ENCODE peak calls at places on chromosomes 12 and 14, in six cellular contexts. D is fibroblast of lung, Y is glutamatergic neuron, K is ovary, M is omental fat pad, V is DND-41. J is an unnamed sample.
A peak's percentile ranks its signal among the peaks of the same experiment; 100 is the strongest.

GRCh38 chr14:56154321-56154720 is 36.1 kb downstream of the PELI2 start:
- DNase-seq in D (no peak), Y (no peak), K (no peak), M (no peak), V (peak; percentile 29), J (no peak)

GRCh38 chr14:32324601-32325000 is 4.5 kb upstream of the AKAP6 start:
- DNase-seq in D (peak; percentile 35), Y (no peak), K (no peak), M (no peak), V (no peak), J (no peak)

GRCh38 chr14:64107438-64107837 is 186.7 kb downstream of the ESR2 start:
- DNase-seq in D (no peak), Y (no peak), K (no peak), M (no peak), V (no peak), J (no peak)

GRCh38 chr12:32906407-32907165 is 10.0 kb upstream of the PKP2 start:
- DNase-seq in D (no peak), Y (no peak), K (no peak), M (no peak), V (no peak), J (peak; percentile 6)

GRCh38 chr12:58803893-58804292 is 116.4 kb downstream of the LRIG3 start:
- DNase-seq in D (peak; percentile 83), Y (no peak), K (no peak), M (no peak), V (no peak), J (no peak)

GRCh38 chr14:97401714-97402113 is 604.5 kb downstream of the VRK1 start:
- DNase-seq in D (no peak), Y (no peak), K (no peak), M (no peak), V (no peak), J (no peak)

GRCh38 chr14:103859416-103860202 is 12.2 kb upstream of the PPP1R13B start:
- DNase-seq in D (no peak), Y (no peak), K (no peak), M (no peak), V (no peak), J (no peak)

GRCh38 chr12:108065061-108065460 is 64.0 kb upstream of the WSCD2 start:
- DNase-seq in D (no peak), Y (no peak), K (no peak), M (no peak), V (no peak), J (no peak)

GRCh38 chr14:68232643-68233055 is 413.1 kb downstream of the RAD51B start:
- DNase-seq in D (peak; percentile 97), Y (no peak), K (no peak), M (no peak), V (no peak), J (peak; percentile 67)

GRCh38 chr12:20883288-20883687 is 72.8 kb downstream of the SLCO1B3 start:
- DNase-seq in D (no peak), Y (no peak), K (no peak), M (no peak), V (no peak), J (no peak)

GRCh38 chr14:94682736-94683135 is 70.5 kb downstream of the SERPINA3 start:
- DNase-seq in D (no peak), Y (no peak), K (no peak), M (no peak), V (no peak), J (no peak)

GRCh38 chr12:110262442-110263388 is 18.3 kb upstream of the ATP2A2 start:
- DNase-seq in D (peak; percentile 70), Y (no peak), K (no peak), M (no peak), V (no peak), J (no peak)

GRCh38 chr12:106042091-106042490 is 96.7 kb downstream of the NUAK1 start:
- DNase-seq in D (peak; percentile 5), Y (no peak), K (no peak), M (no peak), V (no peak), J (no peak)

GRCh38 chr14:61642246-61642982 is 52.9 kb upstream of the HIF1A start:
- DNase-seq in D (peak; percentile 62), Y (no peak), K (no peak), M (no peak), V (no peak), J (no peak)

GRCh38 chr12:56628671-56629458 is 1.3 kb downstream of the BAZ2A start:
- DNase-seq in D (peak; percentile 77), Y (peak; percentile 76), K (peak; percentile 73), M (peak; percentile 62), V (peak; percentile 78), J (peak; percentile 83)

GRCh38 chr14:50342211-50343080 is 30.3 kb downstream of the DMAC2L start:
- DNase-seq in D (peak; percentile 81), Y (peak; percentile 54), K (peak; percentile 71), M (no peak), V (peak; percentile 41), J (peak; percentile 79)

GRCh38 chr12:123131879-123132402 is 18.9 kb downstream of the PITPNM2 start:
- DNase-seq in D (no peak), Y (no peak), K (no peak), M (no peak), V (peak; percentile 81), J (peak; percentile 71)

GRCh38 chr12:56699020-56699661 is 11.1 kb upstream of the PTGES3 start:
- DNase-seq in D (no peak), Y (no peak), K (no peak), M (no peak), V (no peak), J (no peak)

GRCh38 chr14:105126970-105127307 is 41.6 kb downstream of the JAG2 start:
- DNase-seq in D (no peak), Y (no peak), K (no peak), M (no peak), V (no peak), J (no peak)

GRCh38 chr12:6452245-6452731 is 446 bp downstream of the TAPBPL start:
- DNase-seq in D (no peak), Y (no peak), K (peak; percentile 52), M (no peak), V (peak; percentile 40), J (no peak)

GRCh38 chr14:35222324-35222723 is 69.9 kb upstream of the PSMA6 start:
- DNase-seq in D (no peak), Y (no peak), K (no peak), M (no peak), V (no peak), J (no peak)

GRCh38 chr12:122886851-122887816 is 8.8 kb downstream of the VPS37B start:
- DNase-seq in D (no peak), Y (no peak), K (no peak), M (no peak), V (peak; percentile 78), J (peak; percentile 90)

GRCh38 chr14:93788557-93789365 is 476 bp upstream of the PRIMA1 start:
- DNase-seq in D (no peak), Y (peak; percentile 48), K (peak; percentile 68), M (no peak), V (no peak), J (no peak)

GRCh38 chr14:25911831-25912230 is 686.0 kb downstream of the NOVA1 start:
- DNase-seq in D (no peak), Y (no peak), K (no peak), M (no peak), V (no peak), J (no peak)

GRCh38 chr12:96872946-96873345 is 34.1 kb upstream of the NEDD1 start:
- DNase-seq in D (no peak), Y (no peak), K (no peak), M (no peak), V (no peak), J (no peak)

GRCh38 chr12:56257491-56258067 is 605 bp downstream of the ANKRD52 start:
- DNase-seq in D (no peak), Y (peak; percentile 65), K (no peak), M (no peak), V (peak; percentile 39), J (peak; percentile 5)

DNA sequence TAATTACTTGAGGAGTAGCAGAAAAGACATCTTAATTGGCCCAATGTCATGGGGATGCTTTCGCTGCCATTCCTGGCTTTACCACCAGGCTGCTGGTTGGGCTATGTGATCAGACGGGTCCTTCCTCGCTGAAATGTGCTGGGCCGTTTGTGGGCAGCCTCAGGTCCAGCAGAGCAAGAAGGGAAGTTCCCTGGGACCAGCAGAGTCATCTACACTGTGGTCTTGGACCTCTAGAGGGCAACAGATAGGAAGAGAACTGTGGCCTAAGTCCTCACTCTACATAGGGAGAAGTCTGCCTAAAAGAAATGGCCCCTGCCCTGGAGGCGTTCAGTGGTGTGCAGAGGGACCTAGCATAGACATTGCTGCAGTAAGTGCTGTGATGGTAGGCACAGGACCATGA is 10.9 kb downstream of the EVL start:
- DNase-seq in D (peak; percentile 14), Y (no peak), K (no peak), M (no peak), V (peak; percentile 56), J (peak; percentile 77)
- TF ChIP-seq CTCF in D (no peak), Y (peak; percentile 48), K (no peak), M (no peak), V (peak; percentile 61), J (peak; percentile 70)

GRCh38 chr12:51262758-51263177 is 7.4 kb downstream of the SMAGP start:
- DNase-seq in D (peak; percentile 67), Y (peak; percentile 29), K (peak; percentile 77), M (no peak), V (peak; percentile 51), J (peak; percentile 51)
- TF ChIP-seq CTCF in D (peak; percentile 57), Y (peak; percentile 14), K (no peak), M (no peak), V (peak; percentile 40), J (no peak)

GRCh38 chr12:12606793-12607589 is 4.7 kb upstream of the CREBL2 start:
- DNase-seq in D (peak; percentile 54), Y (no peak), K (no peak), M (no peak), V (no peak), J (no peak)

GRCh38 chr12:12609692-12610091 is 2.0 kb upstream of the CREBL2 start:
- DNase-seq in D (no peak), Y (no peak), K (no peak), M (no peak), V (no peak), J (no peak)

GRCh38 chr12:12611512-12612306 is at the start of gene CREBL2:
- DNase-seq in D (peak; percentile 99), Y (peak; percentile 88), K (peak; percentile 98), M (peak; percentile 76), V (peak; percentile 85), J (peak; percentile 92)

GRCh38 chr12:12610711-12611110 is 965 bp upstream of the CREBL2 start:
- DNase-seq in D (no peak), Y (no peak), K (no peak), M (no peak), V (no peak), J (no peak)

GRCh38 chr12:12608557-12608957 is 3.1 kb upstream of the CREBL2 start:
- DNase-seq in D (peak; percentile 7), Y (no peak), K (no peak), M (no peak), V (no peak), J (peak; percentile 35)
- TF ChIP-seq CTCF in D (peak; percentile 6), Y (no peak), K (no peak), M (no peak), V (peak; percentile 26), J (no peak)

GRCh38 chr14:65938738-65939137 is 526.2 kb downstream of the FUT8 start:
- DNase-seq in D (no peak), Y (no peak), K (no peak), M (no peak), V (no peak), J (no peak)
- TF ChIP-seq CTCF in D (no peak), Y (no peak), K (no peak), M (no peak), V (no peak), J (no peak)